ENCODE peak calls at places on chromosomes 16 and 17, in eight cellular contexts. R, I, G, V, Z, D, N and P are unnamed samples.

GRCh38 chr16:31093132-31093703 is 1.4 kb downstream of the VKORC1 start:
- DNase-seq in N (no peak), G (no peak), I (no peak), V (no peak), D (no peak), Z (no peak), R (peak), P (no peak)

GRCh38 chr16:78984324-78984723 is 616.2 kb downstream of the MAF start:
- DNase-seq in D (no peak), Z (no peak), V (no peak), I (no peak), N (no peak), R (no peak), G (no peak), P (no peak)

GRCh38 chr16:1152123-1152638 is 725 bp upstream of the CACNA1H start:
- DNase-seq in V (peak), D (no peak), R (no peak), I (peak), N (no peak), Z (no peak), G (peak), P (peak)

GRCh38 chr17:67414130-67414529 is 37.0 kb downstream of the PITPNC1 start:
- DNase-seq in R (no peak), N (no peak), V (no peak), I (no peak), Z (no peak), G (no peak), D (no peak), P (no peak)

GRCh38 chr17:34081269-34081668 is 173.8 kb upstream of the CCL2 start:
- DNase-seq in Z (peak), N (no peak), G (no peak), V (no peak), D (peak), R (no peak), I (no peak), P (no peak)

GRCh38 chr17:78979780-78980623 is at the start of gene LGALS3BP:
- DNase-seq in Z (peak), V (peak), G (no peak), R (peak), N (peak), I (no peak), D (no peak), P (no peak)

GRCh38 chr16:10616744-10617640 is 36.6 kb upstream of the EMP2 start:
- DNase-seq in Z (no peak), D (no peak), V (peak), R (peak), G (no peak), N (peak), I (no peak), P (no peak)

GRCh38 chr17:47847341-47848197 is 3.4 kb downstream of the SP6 start:
- DNase-seq in V (no peak), Z (no peak), D (no peak), I (no peak), N (no peak), R (no peak), G (no peak), P (no peak)

GRCh38 chr17:45792995-45793755 is 9.1 kb downstream of the CRHR1 start:
- DNase-seq in R (no peak), Z (no peak), N (no peak), G (no peak), I (no peak), V (no peak), D (no peak), P (no peak)

GRCh38 chr16:78596996-78597422 is 497.6 kb downstream of the WWOX start:
- DNase-seq in N (no peak), V (no peak), Z (no peak), G (no peak), D (no peak), R (no peak), I (no peak), P (no peak)

GRCh38 chr16:27890866-27891265 is 172.6 kb downstream of the GSG1L start:
- DNase-seq in G (no peak), Z (no peak), R (no peak), V (no peak), N (no peak), D (no peak), I (no peak), P (no peak)

GRCh38 chr17:1518410-1518809 is 2.0 kb upstream of the INPP5K start:
- DNase-seq in V (no peak), D (no peak), Z (no peak), N (no peak), R (peak), I (no peak), G (no peak), P (no peak)

GRCh38 chr16:23509441-23509754 is 896 bp downstream of the GGA2 start:
- DNase-seq in N (no peak), R (no peak), D (no peak), I (no peak), G (no peak), Z (no peak), V (no peak), P (no peak)

GRCh38 chr17:72287586-72287985 is 166.8 kb downstream of the SOX9 start:
- DNase-seq in N (no peak), D (no peak), I (no peak), Z (no peak), G (no peak), R (no peak), V (no peak), P (no peak)

GRCh38 chr17:68718465-68718864 is 117.3 kb upstream of the FAM20A start:
- DNase-seq in Z (no peak), V (no peak), N (no peak), G (no peak), D (no peak), I (no peak), R (no peak), P (no peak)

GRCh38 chr16:50731989-50732589 is 9.8 kb upstream of the CYLD start:
- DNase-seq in V (no peak), N (no peak), I (no peak), G (no peak), R (no peak), D (no peak), Z (no peak), P (no peak)

GRCh38 chr16:77758046-77758445 is 30.3 kb upstream of the VAT1L start:
- DNase-seq in D (no peak), V (no peak), G (no peak), R (no peak), I (no peak), Z (no peak), N (no peak), P (no peak)

GRCh38 chr16:68526143-68526781 is 12.8 kb upstream of the ZFP90 start:
- DNase-seq in I (no peak), D (no peak), V (no peak), N (no peak), R (no peak), Z (no peak), G (no peak), P (no peak)

GRCh38 chr16:16175296-16175695 is 48.0 kb downstream of the ABCC6 start:
- DNase-seq in Z (no peak), D (no peak), G (no peak), V (no peak), R (no peak), N (no peak), I (no peak), P (no peak)

GRCh38 chr17:77315551-77316190 is 174.9 kb downstream of the SEC14L1 start:
- DNase-seq in N (peak), D (no peak), R (no peak), I (no peak), Z (no peak), G (no peak), V (no peak), P (no peak)

GRCh38 chr16:14024300-14024699 is 46.8 kb upstream of the MRTFB start:
- DNase-seq in R (peak), G (no peak), D (no peak), Z (no peak), V (no peak), N (no peak), I (no peak), P (no peak)

GRCh38 chr17:77379065-77379428 is 238.3 kb downstream of the SEC14L1 start:
- DNase-seq in R (no peak), V (no peak), D (no peak), I (no peak), G (no peak), Z (no peak), N (no peak), P (no peak)

GRCh38 chr17:38464251-38464722 is 36.0 kb downstream of the ARHGAP23 start:
- DNase-seq in R (peak), N (no peak), Z (no peak), I (no peak), G (no peak), V (no peak), D (peak), P (no peak)

GRCh38 chr16:10577305-10578202 is 2.8 kb downstream of the EMP2 start:
- DNase-seq in R (peak), Z (no peak), V (no peak), I (no peak), G (no peak), D (no peak), N (peak), P (no peak)

GRCh38 chr17:50265690-50266306 is 8.5 kb upstream of the TMEM92 start:
- DNase-seq in I (no peak), V (no peak), Z (no peak), D (no peak), G (no peak), N (peak), R (no peak), P (no peak)

GRCh38 chr17:82338858-82339633 is 5.5 kb upstream of the SECTM1 start:
- DNase-seq in N (no peak), I (no peak), Z (no peak), G (no peak), D (no peak), V (no peak), R (peak), P (no peak)

GRCh38 chr17:56679767-56680422 is 86.4 kb downstream of the NOG start:
- DNase-seq in Z (peak), R (peak), G (no peak), I (no peak), N (no peak), D (no peak), V (no peak), P (no peak)

GRCh38 chr16:79757163-79757562 is 156.6 kb upstream of the MAF start:
- DNase-seq in N (no peak), D (no peak), I (no peak), R (no peak), V (no peak), G (no peak), Z (no peak), P (no peak)

GRCh38 chr17:47978324-47978723 is 7.4 kb downstream of the CDK5RAP3 start:
- DNase-seq in Z (no peak), I (peak), V (peak), N (no peak), D (peak), G (peak), R (peak), P (peak)

GRCh38 chr17:48960834-48961515 is 7.4 kb downstream of the GIP start:
- DNase-seq in N (no peak), D (no peak), R (peak), I (no peak), Z (no peak), V (no peak), G (no peak), P (no peak)

GRCh38 chr17:4314179-4314578 is 50.4 kb upstream of the ANKFY1 start:
- DNase-seq in R (no peak), V (no peak), I (no peak), N (no peak), D (no peak), G (no peak), Z (no peak), P (no peak)

GRCh38 chr16:1822801-1823200 is 3.8 kb downstream of the HAGH start:
- DNase-seq in G (no peak), R (no peak), N (peak), D (no peak), Z (no peak), V (no peak), I (no peak), P (no peak)

GRCh38 chr16:65757064-65757463 is 609.4 kb upstream of the CDH5 start:
- DNase-seq in D (no peak), Z (no peak), R (no peak), I (no peak), V (no peak), N (no peak), G (no peak), P (no peak)

GRCh38 chr17:38351412-38352222 is at the start of gene SOCS7:
- DNase-seq in D (peak), V (peak), N (peak), G (peak), Z (peak), I (peak), R (peak), P (peak)

GRCh38 chr16:51149251-51149661 is 1.8 kb downstream of the SALL1 start:
- DNase-seq in N (no peak), I (no peak), Z (no peak), G (no peak), R (no peak), D (no peak), V (no peak), P (no peak)

GRCh38 chr16:68296291-68296690 is 14.5 kb downstream of the SLC7A6OS start:
- DNase-seq in D (no peak), I (no peak), G (no peak), R (no peak), V (no peak), Z (no peak), N (no peak), P (no peak)

GRCh38 chr17:33667052-33667509 is 374.0 kb upstream of the ASIC2 start:
- DNase-seq in V (no peak), I (peak), D (no peak), G (no peak), Z (peak), N (no peak), R (no peak), P (no peak)

GRCh38 chr16:68643227-68643626 is 1.9 kb upstream of the CDH3 start:
- DNase-seq in V (no peak), Z (no peak), N (no peak), R (no peak), G (no peak), D (no peak), I (no peak), P (no peak)